ENCODE peak calls at places on chromosome 15, in six cellular contexts. G, J, F, D, X and H are unnamed samples.

GRCh38 chr15:39874890-39875549 is 45.0 kb downstream of the GPR176 start:
- DNase-seq in G (no peak), J (no peak), F (no peak), D (no peak), X (no peak), H (no peak)

GRCh38 chr15:34133511-34133910 is 31.6 kb downstream of the PGBD4 start:
- DNase-seq in G (no peak), J (no peak), F (no peak), D (peak; percentile 39), X (no peak), H (no peak)

GRCh38 chr15:101498731-101499480 is 9.4 kb upstream of the PCSK6 start:
- DNase-seq in G (no peak), J (no peak), F (no peak), D (no peak), X (no peak), H (peak; percentile 90)

GRCh38 chr15:54127574-54127973 is 149.3 kb downstream of the UNC13C start:
- DNase-seq in G (no peak), J (no peak), F (no peak), D (no peak), X (no peak), H (no peak)

GRCh38 chr15:74036271-74037170 is 42.0 kb downstream of the PML start:
- DNase-seq in G (peak; percentile 69), J (no peak), F (peak; percentile 47), D (peak; percentile 73), X (no peak), H (no peak)

GRCh38 chr15:70286110-70286806 is 188.5 kb upstream of the TLE3 start:
- DNase-seq in G (no peak), J (peak; percentile 41), F (no peak), D (no peak), X (no peak), H (no peak)

GRCh38 chr15:52804526-52805081 is 14.5 kb upstream of the ONECUT1 start:
- DNase-seq in G (peak; percentile 20), J (no peak), F (no peak), D (no peak), X (no peak), H (no peak)

GRCh38 chr15:28001641-28002040 is 97.5 kb downstream of the OCA2 start:
- DNase-seq in G (no peak), J (no peak), F (no peak), D (no peak), X (no peak), H (no peak)

GRCh38 chr15:82851981-82852511 is 42.6 kb downstream of the WHAMM start:
- DNase-seq in G (no peak), J (peak; percentile 65), F (no peak), D (peak; percentile 76), X (no peak), H (peak; percentile 50)

GRCh38 chr15:48974865-48975264 is 11.1 kb upstream of the SHC4 start:
- DNase-seq in G (no peak), J (no peak), F (no peak), D (no peak), X (no peak), H (no peak)

GRCh38 chr15:31200735-31201151 is 99.2 kb upstream of the TRPM1 start:
- DNase-seq in G (peak; percentile 77), J (no peak), F (peak; percentile 76), D (peak; percentile 39), X (peak; percentile 76), H (no peak)

GRCh38 chr15:32867313-32867626 is 149.5 kb downstream of the GREM1 start:
- DNase-seq in G (no peak), J (no peak), F (no peak), D (peak; percentile 96), X (no peak), H (no peak)

GRCh38 chr15:49406352-49407118 is 16.5 kb upstream of the FGF7 start:
- DNase-seq in G (no peak), J (peak; percentile 59), F (no peak), D (no peak), X (peak; percentile 54), H (no peak)

GRCh38 chr15:83283813-83284562 is 476 bp downstream of the BNC1 start:
- DNase-seq in G (no peak), J (no peak), F (peak; percentile 8), D (no peak), X (no peak), H (peak; percentile 77)

GRCh38 chr15:77107531-77108355 is 36.8 kb upstream of the TSPAN3 start:
- DNase-seq in G (peak; percentile 76), J (no peak), F (peak; percentile 62), D (peak; percentile 60), X (peak; percentile 80), H (no peak)

GRCh38 chr15:78167227-78167888 is 18.2 kb downstream of the IDH3A start:
- DNase-seq in G (no peak), J (no peak), F (no peak), D (no peak), X (no peak), H (no peak)

GRCh38 chr15:94582368-94582767 is 351.0 kb downstream of the MCTP2 start:
- DNase-seq in G (peak; percentile 32), J (no peak), F (no peak), D (no peak), X (no peak), H (no peak)

GRCh38 chr15:75577401-75578205 is 1.5 kb downstream of the PTPN9 start:
- DNase-seq in G (no peak), J (no peak), F (no peak), D (peak; percentile 28), X (no peak), H (no peak)

GRCh38 chr15:69679623-69680228 is 227.1 kb downstream of the RPLP1 start:
- DNase-seq in G (no peak), J (no peak), F (no peak), D (no peak), X (no peak), H (no peak)

GRCh38 chr15:81893182-81893833 is 152.5 kb downstream of the MEX3B start:
- DNase-seq in G (no peak), J (no peak), F (no peak), D (no peak), X (no peak), H (no peak)

GRCh38 chr15:69475769-69476358 is 23.2 kb downstream of the RPLP1 start:
- DNase-seq in G (peak; percentile 88), J (peak; percentile 70), F (peak; percentile 79), D (peak; percentile 63), X (peak; percentile 85), H (no peak)

GRCh38 chr15:31325432-31325975 is 1.1 kb upstream of the KLF13 start:
- DNase-seq in G (peak; percentile 87), J (peak; percentile 81), F (peak; percentile 88), D (peak; percentile 6), X (peak; percentile 89), H (peak; percentile 93)

GRCh38 chr15:69801132-69801531 is 296.6 kb downstream of the TLE3 start:
- DNase-seq in G (no peak), J (no peak), F (no peak), D (no peak), X (peak; percentile 54), H (no peak)

GRCh38 chr15:45429974-45430792 is 51.8 kb upstream of the GATM start:
- DNase-seq in G (peak; percentile 97), J (peak; percentile 79), F (peak; percentile 59), D (peak; percentile 46), X (no peak), H (peak; percentile 92)

GRCh38 chr15:34018021-34018645 is 20.9 kb downstream of the AVEN start:
- DNase-seq in G (no peak), J (no peak), F (no peak), D (no peak), X (no peak), H (no peak)

GRCh38 chr15:64825081-64825430 is 391 bp downstream of the PIF1 start:
- DNase-seq in G (peak; percentile 27), J (no peak), F (no peak), D (no peak), X (no peak), H (no peak)
- H3K4me3 ChIP-seq in G (no peak overlapping the region), J (peak overlapping the region; percentile 50), F (peak overlapping the region; percentile 27), D (peak overlapping the region; percentile 41), X (peak overlapping the region; percentile 39), H (peak overlapping the region; percentile 50)

GRCh38 chr15:66502491-66502890 is 2.2 kb downstream of the RPL4 start:
- DNase-seq in G (no peak), J (no peak), F (no peak), D (no peak), X (no peak), H (no peak)
- H3K36me3 ChIP-seq in G (no peaks in the 10 kb centered on the region), J (peaks cover 65% of the 10 kb centered on the region), F (no peaks in the 10 kb centered on the region), D (peaks cover 34% of the 10 kb centered on the region), X (peaks cover 50% of the 10 kb centered on the region), H (peaks cover 49% of the 10 kb centered on the region)

GRCh38 chr15:41791547-41791937 is 17.3 kb downstream of the MAPKBP1 start:
- DNase-seq in G (no peak), J (no peak), F (no peak), D (no peak), X (no peak), H (no peak)
- H3K4me1 ChIP-seq in G (peaks cover 8% of the 10 kb centered on the region), J (peaks cover 76% of the 10 kb centered on the region), F (peaks cover 30% of the 10 kb centered on the region), D (peaks cover 21% of the 10 kb centered on the region), X (peaks cover 58% of the 10 kb centered on the region), H (peaks cover 68% of the 10 kb centered on the region)

GRCh38 chr15:90033006-90033405 is 31.9 kb downstream of the ZNF710 start:
- DNase-seq in G (peak; percentile 24), J (peak; percentile 24), F (no peak), D (no peak), X (peak; percentile 7), H (no peak)

GRCh38 chr15:90029024-90029423 is 27.9 kb downstream of the ZNF710 start:
- DNase-seq in G (peak; percentile 46), J (peak; percentile 24), F (no peak), D (no peak), X (peak; percentile 1), H (no peak)

GRCh38 chr15:90033448-90033847 is 32.3 kb downstream of the ZNF710 start:
- DNase-seq in G (peak; percentile 35), J (peak; percentile 29), F (no peak), D (no peak), X (peak; percentile 21), H (no peak)

GRCh38 chr15:90030376-90030775 is 29.3 kb downstream of the ZNF710 start:
- DNase-seq in G (peak; percentile 46), J (peak; percentile 59), F (no peak), D (no peak), X (peak; percentile 56), H (no peak)

GRCh38 chr15:90031231-90031791 is 30.2 kb downstream of the ZNF710 start:
- DNase-seq in G (peak; percentile 29), J (peak; percentile 55), F (no peak), D (peak; percentile 11), X (peak; percentile 50), H (no peak)
- H3K4me3 ChIP-seq in G (no peak overlapping the region), J (no peak overlapping the region), F (no peak overlapping the region), D (no peak overlapping the region), X (no peak overlapping the region), H (no peak overlapping the region)

DNA sequence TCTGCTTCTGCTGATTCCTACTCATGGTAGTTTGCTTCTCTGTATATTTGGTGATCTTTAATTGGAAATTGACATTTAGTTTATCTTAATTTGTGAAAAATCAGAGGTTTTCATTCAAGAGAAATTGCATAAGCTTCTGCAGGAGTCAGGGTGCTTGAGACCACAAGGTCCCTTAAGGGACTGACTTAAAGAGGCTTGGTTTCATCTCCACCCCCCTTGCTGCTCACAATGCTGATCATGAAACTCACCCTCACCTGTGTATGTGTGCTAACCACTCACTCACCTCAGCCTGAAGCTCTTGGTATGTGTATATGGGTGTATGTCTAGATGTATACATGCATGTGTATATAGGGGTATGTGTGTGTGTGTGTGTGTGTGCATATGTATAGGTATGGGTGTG is 11.4 kb downstream of the PGPEP1L start:
- DNase-seq in G (no peak), J (no peak), F (no peak), D (no peak), X (no peak), H (no peak)
- H3K36me3 ChIP-seq in G (no peaks in the 10 kb centered on the region), J (no peaks in the 10 kb centered on the region), F (no peaks in the 10 kb centered on the region), D (no peaks in the 10 kb centered on the region), X (no peaks in the 10 kb centered on the region), H (no peaks in the 10 kb centered on the region)